ENCODE peak calls at places on chromosomes 5 and 9, in nine cellular contexts. P is uterus, I is NCI-H1694, C is globus pallidus, D is mucosa of gallbladder, Q is heart left ventricle, S is mucosa of descending colon, R is left ventricle myocardium superior, E is GF-D8. T is an unnamed sample.

GRCh38 chr5:170747851-170748250 is 35.7 kb upstream of the GABRP start:
- DNase-seq in P (no peak), I (no peak), C (no peak), D (no peak), Q (peak), S (no peak), R (peak), E (no peak), T (no peak)

GRCh38 chr9:116494815-116495634 is 192.1 kb upstream of the TRIM32 start:
- DNase-seq in P (no peak), I (no peak), C (no peak), D (no peak), Q (no peak), S (no peak), R (peak), E (no peak), T (peak)

GRCh38 chr5:55578771-55579170 is 44.0 kb upstream of the PLPP1 start:
- DNase-seq in P (no peak), I (no peak), C (no peak), D (no peak), Q (no peak), S (no peak), R (no peak), E (no peak), T (no peak)

GRCh38 chr5:92467695-92468094 is 1084.6 kb upstream of the ARRDC3 start:
- DNase-seq in P (no peak), I (no peak), C (no peak), D (no peak), Q (no peak), S (no peak), R (no peak), E (no peak), T (no peak)

GRCh38 chr9:95058121-95058785 is 259.3 kb downstream of the FANCC start:
- DNase-seq in P (no peak), I (no peak), C (peak), D (no peak), Q (no peak), S (no peak), R (no peak), E (no peak), T (no peak)

GRCh38 chr9:68762570-68762969 is 57.5 kb downstream of the PIP5K1B start:
- DNase-seq in P (no peak), I (no peak), C (no peak), D (no peak), Q (no peak), S (no peak), R (no peak), E (no peak), T (no peak)

GRCh38 chr5:40401965-40402364 is 277.8 kb upstream of the PTGER4 start:
- DNase-seq in P (no peak), I (no peak), C (no peak), D (no peak), Q (no peak), S (no peak), R (no peak), E (no peak), T (no peak)

GRCh38 chr5:178428341-178429155 is 161.6 kb downstream of the COL23A1 start:
- DNase-seq in P (no peak), I (no peak), C (peak), D (peak), Q (peak), S (no peak), R (peak), E (no peak), T (no peak)